ENCODE peak calls at places on chromosomes 1 and 21, in seven cellular contexts. One of them, this sample, is unnamed.
A peak's percentile ranks its signal among the peaks of the same experiment; 100 is the strongest.

GRCh38 chr1:201461193-201461657 is 7.8 kb downstream of the PHLDA3 start:
- DNase-seq in A673: peak; percentile 56
- DNase-seq in CD4-positive, alpha-beta memory T cell: no peak
- DNase-seq in testis: no peak
- DNase-seq in heart left ventricle: no peak
- DNase-seq in aorta: peak; percentile 68
- DNase-seq in osteoblast: peak; percentile 94
- DNase-seq in this sample: no peak

GRCh38 chr1:42177551-42177981 is 13.0 kb upstream of the GUCA2A start:
- DNase-seq in osteoblast: peak; percentile 88
- DNase-seq in testis: no peak
- DNase-seq in CD4-positive, alpha-beta memory T cell: no peak
- DNase-seq in heart left ventricle: no peak
- DNase-seq in aorta: peak; percentile 60
- DNase-seq in A673: no peak
- DNase-seq in this sample: peak; percentile 88

GRCh38 chr1:201645956-201646355 is 107.0 kb downstream of the NAV1 start:
- DNase-seq in CD4-positive, alpha-beta memory T cell: no peak
- DNase-seq in aorta: no peak
- DNase-seq in heart left ventricle: no peak
- DNase-seq in A673: no peak
- DNase-seq in testis: no peak
- DNase-seq in osteoblast: peak; percentile 86
- DNase-seq in this sample: no peak

GRCh38 chr1:201255470-201256362 is 27.6 kb upstream of the PKP1 start:
- DNase-seq in CD4-positive, alpha-beta memory T cell: no peak
- DNase-seq in osteoblast: no peak
- DNase-seq in testis: no peak
- DNase-seq in heart left ventricle: no peak
- DNase-seq in aorta: no peak
- DNase-seq in A673: no peak
- DNase-seq in this sample: peak; percentile 63

GRCh38 chr1:248691567-248692155 is 10.9 kb downstream of the OR14I1 start:
- DNase-seq in A673: no peak
- DNase-seq in CD4-positive, alpha-beta memory T cell: no peak
- DNase-seq in testis: peak; percentile 80
- DNase-seq in heart left ventricle: no peak
- DNase-seq in aorta: no peak
- DNase-seq in osteoblast: no peak
- DNase-seq in this sample: peak; percentile 71

GRCh38 chr21:34141373-34141772 is 68.0 kb downstream of the MRPS6 start:
- DNase-seq in testis: no peak
- DNase-seq in aorta: no peak
- DNase-seq in osteoblast: no peak
- DNase-seq in A673: no peak
- DNase-seq in heart left ventricle: no peak
- DNase-seq in CD4-positive, alpha-beta memory T cell: no peak
- DNase-seq in this sample: no peak

GRCh38 chr21:16205527-16205926 is 475.7 kb downstream of the USP25 start:
- DNase-seq in osteoblast: no peak
- DNase-seq in CD4-positive, alpha-beta memory T cell: no peak
- DNase-seq in A673: no peak
- DNase-seq in aorta: no peak
- DNase-seq in testis: no peak
- DNase-seq in heart left ventricle: no peak
- DNase-seq in this sample: no peak

GRCh38 chr1:198788561-198789064 is 149.8 kb downstream of the PTPRC start:
- DNase-seq in heart left ventricle: no peak
- DNase-seq in osteoblast: no peak
- DNase-seq in testis: no peak
- DNase-seq in A673: peak; percentile 40
- DNase-seq in aorta: no peak
- DNase-seq in CD4-positive, alpha-beta memory T cell: peak; percentile 3
- DNase-seq in this sample: no peak

GRCh38 chr21:39348355-39349210 is at the start of gene HMGN1:
- DNase-seq in CD4-positive, alpha-beta memory T cell: peak; percentile 91
- DNase-seq in A673: peak; percentile 95
- DNase-seq in aorta: peak; percentile 92
- DNase-seq in testis: peak; percentile 90
- DNase-seq in heart left ventricle: peak; percentile 89
- DNase-seq in osteoblast: peak; percentile 91
- DNase-seq in this sample: peak; percentile 97

GRCh38 chr21:46562472-46562871 is 42.4 kb downstream of the S100B start:
- DNase-seq in testis: no peak
- DNase-seq in A673: no peak
- DNase-seq in osteoblast: peak; percentile 50
- DNase-seq in heart left ventricle: no peak
- DNase-seq in CD4-positive, alpha-beta memory T cell: no peak
- DNase-seq in aorta: no peak
- DNase-seq in this sample: no peak
- H3K4me1 ChIP-seq in testis: peaks cover 14% of the 10 kb centered on the region
- H3K4me1 ChIP-seq in A673: no peaks in the 10 kb centered on the region
- H3K4me1 ChIP-seq in osteoblast: no peaks in the 10 kb centered on the region
- H3K4me1 ChIP-seq in heart left ventricle: peaks cover 23% of the 10 kb centered on the region
- H3K4me1 ChIP-seq in CD4-positive, alpha-beta memory T cell: peaks cover 48% of the 10 kb centered on the region
- H3K4me1 ChIP-seq in aorta: no peaks in the 10 kb centered on the region
- H3K4me1 ChIP-seq in this sample: peaks cover 3% of the 10 kb centered on the region

GRCh38 chr21:31493350-31493880 is 149.4 kb upstream of the TIAM1 start:
- DNase-seq in aorta: no peak
- DNase-seq in heart left ventricle: no peak
- DNase-seq in A673: no peak
- DNase-seq in osteoblast: no peak
- DNase-seq in CD4-positive, alpha-beta memory T cell: no peak
- DNase-seq in testis: no peak
- DNase-seq in this sample: no peak

GRCh38 chr21:31489014-31489413 is 145.0 kb upstream of the TIAM1 start:
- DNase-seq in testis: peak; percentile 69
- DNase-seq in heart left ventricle: no peak
- DNase-seq in CD4-positive, alpha-beta memory T cell: no peak
- DNase-seq in aorta: no peak
- DNase-seq in osteoblast: no peak
- DNase-seq in A673: no peak
- DNase-seq in this sample: no peak

GRCh38 chr21:31491617-31492016 is 147.6 kb upstream of the TIAM1 start:
- DNase-seq in aorta: no peak
- DNase-seq in testis: no peak
- DNase-seq in heart left ventricle: no peak
- DNase-seq in osteoblast: no peak
- DNase-seq in CD4-positive, alpha-beta memory T cell: no peak
- DNase-seq in A673: no peak
- DNase-seq in this sample: no peak

DNA sequence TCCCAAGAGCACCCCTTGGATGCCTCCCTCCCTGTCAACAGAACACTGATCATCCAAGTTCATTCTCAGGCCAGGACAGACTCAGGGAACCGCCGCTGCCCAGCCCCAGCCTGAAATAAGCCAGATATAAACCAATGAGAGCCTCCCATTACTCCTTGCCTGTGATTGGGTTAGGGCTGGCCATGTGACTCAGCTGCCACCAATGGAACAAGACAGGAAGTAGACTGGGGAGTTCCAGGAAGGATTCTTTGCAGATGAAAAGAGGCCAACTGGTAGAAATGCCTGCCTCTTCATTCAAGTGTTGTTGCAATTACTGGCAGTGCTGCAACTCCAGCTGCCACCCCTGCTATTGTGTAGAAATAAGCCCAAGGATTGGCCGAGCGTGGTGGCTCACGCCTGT is 146.4 kb upstream of the TIAM1 start:
- DNase-seq in osteoblast: no peak
- DNase-seq in CD4-positive, alpha-beta memory T cell: no peak
- DNase-seq in heart left ventricle: no peak
- DNase-seq in testis: peak; percentile 69
- DNase-seq in A673: peak; percentile 22
- DNase-seq in aorta: no peak
- DNase-seq in this sample: no peak
- H3K4me1 ChIP-seq in osteoblast: no peaks in the 10 kb centered on the region
- H3K4me1 ChIP-seq in CD4-positive, alpha-beta memory T cell: no peaks in the 10 kb centered on the region
- H3K4me1 ChIP-seq in heart left ventricle: no peaks in the 10 kb centered on the region
- H3K4me1 ChIP-seq in testis: peaks cover 18% of the 10 kb centered on the region
- H3K4me1 ChIP-seq in A673: no peaks in the 10 kb centered on the region
- H3K4me1 ChIP-seq in aorta: no peaks in the 10 kb centered on the region
- H3K4me1 ChIP-seq in this sample: no peaks in the 10 kb centered on the region

DNA sequence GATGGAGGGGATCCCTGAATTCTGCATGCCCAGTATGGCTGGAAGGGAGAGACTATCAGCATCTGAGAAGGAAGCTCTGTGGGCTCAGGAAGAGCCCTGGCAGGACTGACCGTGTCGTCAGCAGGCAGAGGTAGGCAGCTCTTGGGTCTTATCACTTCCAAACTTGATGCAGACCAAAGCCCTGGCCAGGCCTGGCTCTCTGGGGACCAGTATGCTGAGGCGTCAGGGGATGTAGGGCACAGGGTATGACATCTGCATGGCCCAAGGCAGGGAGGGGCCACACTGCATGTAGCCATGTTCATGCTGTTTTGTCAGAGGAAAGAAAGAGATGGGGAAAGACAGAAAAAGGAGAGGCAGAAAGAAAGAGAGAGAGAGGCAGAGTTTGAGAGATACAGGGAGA is 6.3 kb downstream of the FGR start:
- DNase-seq in A673: no peak
- DNase-seq in osteoblast: peak; percentile 22
- DNase-seq in CD4-positive, alpha-beta memory T cell: no peak
- DNase-seq in aorta: no peak
- DNase-seq in testis: no peak
- DNase-seq in heart left ventricle: no peak
- DNase-seq in this sample: no peak
- H3K4me1 ChIP-seq in A673: no peaks in the 10 kb centered on the region
- H3K4me1 ChIP-seq in osteoblast: peaks cover 3% of the 10 kb centered on the region
- H3K4me1 ChIP-seq in CD4-positive, alpha-beta memory T cell: peaks cover 62% of the 10 kb centered on the region
- H3K4me1 ChIP-seq in aorta: no peaks in the 10 kb centered on the region
- H3K4me1 ChIP-seq in testis: no peaks in the 10 kb centered on the region
- H3K4me1 ChIP-seq in heart left ventricle: peaks cover 96% of the 10 kb centered on the region
- H3K4me1 ChIP-seq in this sample: peaks cover 16% of the 10 kb centered on the region

GRCh38 chr1:220885971-220886370 is 6.7 kb downstream of the HLX start:
- DNase-seq in A673: no peak
- DNase-seq in aorta: no peak
- DNase-seq in osteoblast: no peak
- DNase-seq in heart left ventricle: no peak
- DNase-seq in testis: no peak
- DNase-seq in CD4-positive, alpha-beta memory T cell: no peak
- DNase-seq in this sample: no peak

GRCh38 chr1:220886470-220887201 is 7.4 kb downstream of the HLX start:
- DNase-seq in osteoblast: no peak
- DNase-seq in CD4-positive, alpha-beta memory T cell: no peak
- DNase-seq in heart left ventricle: no peak
- DNase-seq in testis: no peak
- DNase-seq in aorta: no peak
- DNase-seq in A673: no peak
- DNase-seq in this sample: peak; percentile 54

GRCh38 chr1:220881918-220882891 is 3.0 kb downstream of the HLX start:
- DNase-seq in testis: no peak
- DNase-seq in CD4-positive, alpha-beta memory T cell: no peak
- DNase-seq in osteoblast: peak; percentile 90
- DNase-seq in A673: no peak
- DNase-seq in aorta: no peak
- DNase-seq in heart left ventricle: peak; percentile 65
- DNase-seq in this sample: peak; percentile 71

GRCh38 chr1:220884981-220885918 is 6.0 kb downstream of the HLX start:
- DNase-seq in heart left ventricle: no peak
- DNase-seq in A673: no peak
- DNase-seq in CD4-positive, alpha-beta memory T cell: no peak
- DNase-seq in testis: no peak
- DNase-seq in osteoblast: peak; percentile 73
- DNase-seq in aorta: no peak
- DNase-seq in this sample: no peak

DNA sequence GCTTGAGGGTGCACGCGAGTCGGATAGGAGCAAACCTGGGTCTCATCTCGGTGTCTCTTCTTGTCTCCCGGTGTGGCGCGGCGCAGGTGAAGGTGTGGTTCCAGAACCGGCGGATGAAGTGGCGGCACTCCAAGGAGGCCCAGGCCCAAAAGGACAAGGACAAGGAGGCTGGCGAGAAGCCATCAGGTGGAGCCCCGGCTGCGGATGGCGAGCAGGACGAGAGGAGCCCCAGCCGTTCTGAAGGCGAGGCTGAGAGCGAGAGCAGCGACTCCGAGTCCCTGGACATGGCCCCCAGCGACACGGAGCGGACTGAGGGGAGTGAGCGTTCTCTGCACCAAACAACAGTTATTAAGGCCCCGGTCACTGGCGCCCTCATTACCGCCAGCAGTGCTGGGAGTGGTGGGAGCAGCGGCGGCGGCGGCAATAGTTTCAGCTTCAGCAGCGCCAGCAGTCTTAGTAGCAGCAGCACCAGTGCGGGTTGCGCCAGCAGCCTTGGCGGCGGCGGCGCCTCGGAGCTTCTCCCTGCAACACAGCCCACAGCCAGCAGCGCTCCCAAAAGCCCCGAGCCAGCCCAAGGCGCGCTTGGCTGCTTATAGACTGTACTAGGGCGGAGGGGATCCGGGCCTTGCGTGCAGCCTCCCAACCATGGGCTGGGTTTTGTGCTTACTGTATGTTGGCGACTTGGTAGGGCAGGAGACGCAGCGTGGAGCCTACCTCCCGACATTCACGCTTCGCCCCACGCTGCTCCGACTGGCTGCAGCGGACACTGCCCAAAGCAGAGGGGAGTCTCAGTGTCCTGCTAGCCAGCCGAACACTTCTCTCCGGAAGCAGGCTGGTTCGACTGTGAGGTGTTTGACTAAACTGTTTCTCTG is 5.1 kb downstream of the HLX start:
- DNase-seq in osteoblast: peak; percentile 79
- DNase-seq in A673: peak; percentile 21
- DNase-seq in CD4-positive, alpha-beta memory T cell: no peak
- DNase-seq in aorta: peak; percentile 65
- DNase-seq in testis: no peak
- DNase-seq in heart left ventricle: peak; percentile 38
- DNase-seq in this sample: peak; percentile 74
- H3K4me1 ChIP-seq in osteoblast: peaks cover 13% of the 10 kb centered on the region
- H3K4me1 ChIP-seq in A673: peaks cover 3% of the 10 kb centered on the region
- H3K4me1 ChIP-seq in CD4-positive, alpha-beta memory T cell: peaks cover 16% of the 10 kb centered on the region
- H3K4me1 ChIP-seq in aorta: no peaks in the 10 kb centered on the region
- H3K4me1 ChIP-seq in testis: peaks cover 4% of the 10 kb centered on the region
- H3K4me1 ChIP-seq in heart left ventricle: peaks cover 26% of the 10 kb centered on the region
- H3K4me1 ChIP-seq in this sample: peaks cover 2% of the 10 kb centered on the region

DNA sequence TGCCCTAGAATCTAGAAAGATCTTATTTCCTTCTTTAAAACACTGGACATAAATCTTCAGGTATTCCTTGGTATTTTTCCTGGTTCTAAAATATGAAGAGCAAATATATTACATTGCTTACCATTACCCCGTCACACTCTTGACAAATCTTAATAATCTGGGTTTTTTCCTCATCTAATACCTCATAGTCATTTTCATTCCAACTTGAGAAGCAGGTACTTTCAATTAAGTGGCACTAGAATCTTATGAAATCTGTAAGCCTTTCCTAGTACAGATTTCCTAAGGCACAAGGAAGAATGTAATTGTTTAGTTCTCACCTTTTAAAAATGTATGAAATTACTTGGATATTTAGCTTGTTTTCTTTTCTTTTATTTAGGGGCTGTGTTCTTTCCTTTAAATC is 481.5 kb upstream of the ZRANB2 start:
- DNase-seq in CD4-positive, alpha-beta memory T cell: no peak
- DNase-seq in aorta: no peak
- DNase-seq in osteoblast: no peak
- DNase-seq in testis: no peak
- DNase-seq in heart left ventricle: no peak
- DNase-seq in A673: no peak
- DNase-seq in this sample: no peak
- H3K4me1 ChIP-seq in CD4-positive, alpha-beta memory T cell: no peaks in the 10 kb centered on the region
- H3K4me1 ChIP-seq in aorta: peaks cover 5% of the 10 kb centered on the region
- H3K4me1 ChIP-seq in osteoblast: peaks cover 11% of the 10 kb centered on the region
- H3K4me1 ChIP-seq in testis: no peaks in the 10 kb centered on the region
- H3K4me1 ChIP-seq in heart left ventricle: no peaks in the 10 kb centered on the region
- H3K4me1 ChIP-seq in A673: peaks cover 9% of the 10 kb centered on the region
- H3K4me1 ChIP-seq in this sample: no peaks in the 10 kb centered on the region